ENCODE peak calls at places on chromosomes 5 and 9, in nine cellular contexts. E, P, M, T, K, F, Z, U and Q are unnamed samples.

GRCh38 chr9:116646661-116647514 is 40.2 kb upstream of the TRIM32 start:
- DNase-seq in E (no peak), P (no peak), M (no peak), T (no peak), K (peak; percentile 21), F (no peak), Z (no peak), U (no peak), Q (no peak)

GRCh38 chr9:79657891-79658290 is 86.1 kb downstream of the TLE4 start:
- DNase-seq in E (no peak), P (no peak), M (no peak), T (no peak), K (no peak), F (no peak), Z (no peak), U (no peak), Q (no peak)

GRCh38 chr9:96453625-96454024 is 3.7 kb downstream of the HABP4 start:
- DNase-seq in E (no peak), P (no peak), M (no peak), T (no peak), K (peak; percentile 75), F (no peak), Z (no peak), U (no peak), Q (no peak)

GRCh38 chr5:170523830-170524229 is 20.0 kb downstream of the KCNIP1 start:
- DNase-seq in E (no peak), P (no peak), M (no peak), T (no peak), K (no peak), F (no peak), Z (no peak), U (no peak), Q (no peak)

GRCh38 chr5:95439801-95440493 is 48.8 kb downstream of the FAM81B start:
- DNase-seq in E (no peak), P (peak; percentile 50), M (no peak), T (no peak), K (no peak), F (no peak), Z (no peak), U (no peak), Q (no peak)

GRCh38 chr9:5392285-5392684 is 45.4 kb downstream of the PLGRKT start:
- DNase-seq in E (no peak), P (no peak), M (no peak), T (no peak), K (no peak), F (no peak), Z (no peak), U (no peak), Q (no peak)

GRCh38 chr5:14270212-14270702 is 127.1 kb downstream of the TRIO start:
- DNase-seq in E (peak; percentile 49), P (peak; percentile 64), M (peak; percentile 54), T (no peak), K (peak; percentile 74), F (no peak), Z (no peak), U (no peak), Q (no peak)

GRCh38 chr9:92151691-92152393 is 36.6 kb upstream of the SPTLC1 start:
- DNase-seq in E (no peak), P (no peak), M (peak; percentile 38), T (no peak), K (no peak), F (no peak), Z (no peak), U (peak; percentile 59), Q (peak; percentile 52)

GRCh38 chr9:87640385-87640795 is 85.5 kb upstream of the CTSL start:
- DNase-seq in E (no peak), P (no peak), M (peak; percentile 45), T (no peak), K (no peak), F (no peak), Z (no peak), U (no peak), Q (no peak)

GRCh38 chr9:118961857-118962256 is 407.4 kb downstream of the BRINP1 start:
- DNase-seq in E (no peak), P (peak; percentile 27), M (no peak), T (no peak), K (peak; percentile 1), F (peak; percentile 27), Z (no peak), U (peak; percentile 29), Q (peak; percentile 23)

GRCh38 chr9:33778700-33779351 is 16.5 kb upstream of the PRSS3 start:
- DNase-seq in E (peak; percentile 70), P (peak; percentile 74), M (no peak), T (no peak), K (peak; percentile 67), F (no peak), Z (peak; percentile 44), U (no peak), Q (no peak)

GRCh38 chr9:125764198-125764597 is 17.0 kb downstream of the PBX3 start:
- DNase-seq in E (no peak), P (no peak), M (no peak), T (no peak), K (no peak), F (no peak), Z (no peak), U (no peak), Q (no peak)

GRCh38 chr5:180909782-180910181 is 10.8 kb downstream of the BTNL8 start:
- DNase-seq in E (no peak), P (no peak), M (no peak), T (no peak), K (no peak), F (no peak), Z (no peak), U (no peak), Q (no peak)

GRCh38 chr5:82388186-82388585 is 110.0 kb upstream of the RPS23 start:
- DNase-seq in E (no peak), P (no peak), M (no peak), T (no peak), K (no peak), F (no peak), Z (no peak), U (peak; percentile 89), Q (peak; percentile 68)

GRCh38 chr5:68196876-68197275 is 18.7 kb upstream of the PIK3R1 start:
- DNase-seq in E (peak; percentile 25), P (no peak), M (no peak), T (no peak), K (no peak), F (no peak), Z (peak; percentile 39), U (no peak), Q (no peak)
- TF ChIP-seq CTCF in E (no peak), P (no peak), M (no peak), T (no peak), K (no peak), F (no peak), Z (no peak), U (no peak), Q (no peak)

GRCh38 chr5:110268283-110268682 is 458.2 kb downstream of the TMEM232 start:
- DNase-seq in E (no peak), P (no peak), M (no peak), T (no peak), K (no peak), F (no peak), Z (no peak), U (no peak), Q (no peak)
- TF ChIP-seq CTCF in E (no peak), P (no peak), M (no peak), T (no peak), K (no peak), F (no peak), Z (no peak), U (no peak), Q (no peak)

DNA sequence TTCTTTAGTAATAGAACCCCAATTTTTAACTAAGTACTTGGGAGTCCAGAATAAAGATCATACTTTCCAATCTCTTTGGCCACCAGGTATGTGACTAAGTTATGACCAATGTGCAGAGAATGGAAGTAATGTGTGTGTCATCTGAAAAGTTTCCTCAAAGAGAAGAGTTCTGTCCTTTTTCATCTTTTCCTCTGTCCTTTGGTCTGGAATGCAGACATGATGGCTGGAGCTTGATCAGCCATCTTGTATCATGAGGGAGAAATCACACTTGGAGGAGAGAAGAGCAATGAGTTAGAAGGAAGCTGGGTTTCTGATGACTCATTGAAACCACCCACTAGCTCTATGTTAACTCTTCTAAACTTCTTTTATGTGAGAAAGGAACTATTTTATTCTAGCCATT is 5.5 kb upstream of the CPEB4 start:
- DNase-seq in E (no peak), P (no peak), M (no peak), T (no peak), K (no peak), F (no peak), Z (no peak), U (no peak), Q (no peak)
- TF ChIP-seq CTCF in E (no peak), P (no peak), M (no peak), T (no peak), K (no peak), F (no peak), Z (no peak), U (no peak), Q (no peak)

GRCh38 chr9:137970098-137970497 is 92.5 kb downstream of the CACNA1B start:
- DNase-seq in E (no peak), P (no peak), M (no peak), T (no peak), K (no peak), F (no peak), Z (no peak), U (no peak), Q (no peak)

GRCh38 chr9:137967280-137967943 is 89.8 kb downstream of the CACNA1B start:
- DNase-seq in E (no peak), P (no peak), M (no peak), T (no peak), K (no peak), F (no peak), Z (no peak), U (no peak), Q (no peak)

GRCh38 chr9:137969008-137969407 is 91.4 kb downstream of the CACNA1B start:
- DNase-seq in E (no peak), P (no peak), M (no peak), T (no peak), K (no peak), F (no peak), Z (no peak), U (no peak), Q (no peak)

GRCh38 chr9:137969685-137970084 is 92.1 kb downstream of the CACNA1B start:
- DNase-seq in E (no peak), P (no peak), M (no peak), T (no peak), K (no peak), F (no peak), Z (no peak), U (no peak), Q (no peak)

DNA sequence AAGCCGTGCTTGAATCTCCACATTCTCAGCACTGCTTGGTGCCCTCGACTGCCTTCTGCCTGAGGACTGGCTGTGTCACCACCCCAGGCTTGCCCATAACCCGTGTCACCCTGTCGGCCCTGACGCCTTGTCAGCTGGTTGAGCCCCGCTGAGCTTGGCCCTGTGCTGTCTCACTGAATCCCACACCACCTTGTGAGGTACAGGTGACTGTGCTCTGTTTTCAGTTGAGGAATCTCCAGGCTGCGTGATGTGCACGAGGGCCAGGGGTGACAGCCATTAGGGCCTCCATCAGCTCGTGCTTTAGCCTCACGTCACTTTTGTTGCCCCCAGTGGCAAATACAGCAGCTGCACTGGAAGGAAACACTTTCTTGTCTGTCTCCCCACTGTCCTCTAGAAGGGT is 90.7 kb downstream of the CACNA1B start:
- DNase-seq in E (no peak), P (peak; percentile 38), M (no peak), T (no peak), K (peak; percentile 29), F (no peak), Z (no peak), U (no peak), Q (no peak)
- TF ChIP-seq CTCF in E (no peak), P (peak; percentile 53), M (no peak), T (no peak), K (no peak), F (no peak), Z (no peak), U (no peak), Q (no peak)

GRCh38 chr5:53201746-53202145 is 92.2 kb upstream of the MOCS2 start:
- DNase-seq in E (no peak), P (no peak), M (no peak), T (no peak), K (no peak), F (no peak), Z (no peak), U (no peak), Q (no peak)
- TF ChIP-seq CTCF in E (no peak), P (peak; percentile 63), M (no peak), T (no peak), K (no peak), F (no peak), Z (no peak), U (no peak), Q (no peak)